ENCODE peak calls at places on chromosomes 13 and 19, in seven cellular contexts. G, D, J, M, T, H and V are unnamed samples.

GRCh38 chr19:19704836-19705235 is 28.1 kb downstream of the ZNF14 start:
- DNase-seq in T (no peak), G (no peak), J (no peak), H (no peak), D (no peak), M (no peak), V (no peak)

GRCh38 chr19:16668176-16668575 is 7.2 kb downstream of the TMEM38A start:
- DNase-seq in M (no peak), T (no peak), D (no peak), G (no peak), H (no peak), J (no peak), V (no peak)

GRCh38 chr19:18590273-18591272 is 2.0 kb downstream of the REX1BD start:
- DNase-seq in D (peak), H (no peak), G (no peak), J (no peak), T (peak), M (peak), V (peak)

GRCh38 chr13:29435125-29435911 is 160.2 kb downstream of the SLC7A1 start:
- DNase-seq in D (peak), M (peak), J (no peak), G (no peak), T (no peak), H (peak), V (peak)

GRCh38 chr13:112554214-112554850 is 33.6 kb downstream of the TUBGCP3 start:
- DNase-seq in T (no peak), H (no peak), J (no peak), G (no peak), D (no peak), M (no peak), V (no peak)

GRCh38 chr13:43786472-43786765 is 353 bp downstream of the ENOX1 start:
- DNase-seq in J (no peak), M (no peak), D (no peak), G (no peak), T (no peak), H (no peak), V (no peak)

GRCh38 chr19:49553451-49554271 is 25.9 kb downstream of the RCN3 start:
- DNase-seq in H (no peak), D (peak), T (no peak), M (peak), J (peak), G (no peak), V (peak)

GRCh38 chr13:79003989-79004550 is 345.1 kb upstream of the OBI1 start:
- DNase-seq in G (no peak), M (no peak), D (no peak), J (no peak), H (no peak), T (no peak), V (no peak)

GRCh38 chr19:8392017-8392591 is 1.9 kb downstream of the RAB11B start:
- DNase-seq in J (no peak), G (no peak), H (no peak), D (peak), T (peak), M (no peak), V (peak)

GRCh38 chr19:52258426-52258825 is 11.0 kb upstream of the ZNF766 start:
- DNase-seq in T (no peak), M (no peak), J (no peak), D (no peak), H (no peak), G (no peak), V (no peak)

GRCh38 chr13:97125810-97126738 is 96.1 kb upstream of the MBNL2 start:
- DNase-seq in M (peak), G (no peak), T (no peak), J (no peak), D (peak), H (no peak), V (no peak)

GRCh38 chr19:39915101-39915847 is 19.2 kb downstream of the FCGBP start:
- DNase-seq in D (peak), J (no peak), H (no peak), T (peak), M (no peak), G (no peak), V (no peak)

GRCh38 chr13:84132491-84132890 is 250.2 kb upstream of the SLITRK1 start:
- DNase-seq in G (no peak), M (no peak), T (no peak), H (no peak), D (no peak), J (no peak), V (no peak)

GRCh38 chr13:111941845-111942447 is 125.0 kb upstream of the SOX1 start:
- DNase-seq in D (no peak), T (no peak), G (no peak), J (no peak), M (no peak), H (no peak), V (no peak)

GRCh38 chr19:33390120-33390907 is 16.8 kb downstream of the CEBPG start:
- DNase-seq in J (no peak), G (peak), M (no peak), H (no peak), T (peak), D (no peak), V (peak)

GRCh38 chr13:113971471-113972231 is 2.2 kb downstream of the C13orf46 start:
- DNase-seq in G (peak), T (peak), D (no peak), J (no peak), M (no peak), H (no peak), V (no peak)

GRCh38 chr19:53908106-53908932 is 759 bp upstream of the CACNG7 start:
- DNase-seq in D (peak), J (peak), G (no peak), H (peak), M (peak), T (no peak), V (peak)

GRCh38 chr13:52925775-52926285 is 77.4 kb upstream of the PCDH8 start:
- DNase-seq in G (no peak), D (no peak), H (no peak), M (peak), T (no peak), J (no peak), V (peak)

GRCh38 chr19:5057860-5058259 is 88.9 kb downstream of the KDM4B start:
- DNase-seq in M (peak), J (no peak), D (no peak), T (no peak), H (no peak), G (no peak), V (peak)

GRCh38 chr13:112055417-112056206 is 11.3 kb upstream of the SOX1 start:
- DNase-seq in D (no peak), T (no peak), J (no peak), G (no peak), H (no peak), M (no peak), V (no peak)

GRCh38 chr13:110486061-110486780 is 75.3 kb downstream of the RAB20 start:
- DNase-seq in G (no peak), J (no peak), T (no peak), H (no peak), D (no peak), M (no peak), V (peak)

GRCh38 chr13:86900906-86901305 is 770.3 kb upstream of the SLITRK5 start:
- DNase-seq in D (no peak), M (no peak), H (no peak), J (no peak), G (no peak), T (no peak), V (no peak)

DNA sequence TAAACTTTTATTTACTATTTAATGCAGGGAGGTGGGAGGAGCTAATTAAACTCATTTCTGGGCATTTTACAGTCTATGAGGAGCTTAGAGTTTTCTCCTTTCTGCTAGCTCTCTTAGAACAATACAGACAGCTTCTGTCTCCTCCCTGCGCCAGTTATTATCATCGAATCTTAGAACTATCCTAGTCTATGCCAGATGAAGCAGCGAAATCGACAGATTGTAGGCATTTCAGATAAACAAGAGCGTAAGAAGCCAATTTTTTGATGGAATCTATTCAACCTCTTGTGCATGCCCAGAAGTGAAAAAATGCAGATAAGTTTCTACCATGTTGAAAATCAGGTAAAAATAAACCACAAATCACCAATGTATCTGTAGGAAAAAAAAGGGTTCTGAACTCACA is 297.1 kb downstream of the KLF12 start:
- DNase-seq in J (no peak), H (no peak), G (no peak), T (no peak), D (no peak), M (no peak), V (no peak)
- H3K4me3 ChIP-seq in J (no peak), H (no peak), G (no peak), T (no peak), D (no peak), M (no peak), V (no peak)

GRCh38 chr19:46346821-46347571 is at the start of gene PPP5C:
- DNase-seq in D (peak), J (peak), T (peak), H (peak), G (peak), M (peak), V (peak)
- H3K4me3 ChIP-seq in D (peak), J (peak), T (peak), H (peak), G (peak), M (peak), V (peak)

DNA sequence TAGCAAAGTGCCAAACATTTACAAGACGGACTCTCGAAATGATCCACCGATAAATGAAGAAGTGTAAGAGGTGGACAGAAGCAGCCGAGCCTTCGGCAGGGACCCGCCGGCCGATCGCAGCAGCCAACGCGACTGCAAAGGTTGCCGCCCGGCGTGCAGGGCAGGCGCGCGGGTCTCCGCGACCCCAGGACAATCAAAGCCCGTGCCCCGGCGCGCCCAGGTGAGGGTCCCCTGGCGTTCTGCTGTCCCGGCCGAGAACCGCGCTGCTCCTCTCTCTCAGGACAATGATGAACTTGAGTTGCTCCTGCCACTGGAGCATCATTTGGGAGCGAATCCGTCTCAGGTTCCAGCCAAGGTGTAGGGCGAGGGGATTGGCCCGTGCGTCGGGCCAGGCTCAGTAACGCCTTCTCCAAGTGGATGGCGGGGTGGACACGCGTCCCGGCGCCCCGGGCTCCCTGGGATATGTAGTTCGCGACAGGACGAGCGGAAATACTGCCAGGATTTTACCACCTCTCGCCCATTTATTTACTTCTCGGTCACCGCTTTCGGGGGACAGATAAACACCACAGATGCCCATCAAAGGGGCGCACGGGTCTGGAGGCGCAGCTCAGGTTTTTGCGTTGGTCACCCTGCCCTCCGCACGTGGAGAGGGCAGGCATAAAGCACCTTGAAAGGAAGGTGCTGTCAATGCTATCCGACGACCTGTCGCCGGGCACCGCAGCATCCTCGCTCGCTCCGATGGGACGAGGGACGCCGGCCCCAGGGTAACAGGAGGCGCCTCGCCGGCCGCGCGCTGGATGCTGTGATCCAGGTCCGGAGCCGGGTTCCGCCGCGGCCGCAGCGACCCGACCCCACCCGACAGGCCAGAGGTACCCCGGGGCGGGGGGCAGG is at the start of the genes BIVM and POGLUT2:
- DNase-seq in M (peak), H (peak), D (peak), G (peak), J (peak), T (peak), V (peak)
- H3K4me3 ChIP-seq in M (peak), H (peak), D (peak), G (peak), J (peak), T (peak), V (peak)

GRCh38 chr19:2049741-2050348 is 1.2 kb downstream of the MKNK2 start:
- DNase-seq in T (peak), G (peak), H (no peak), M (peak), J (peak), D (peak), V (peak)

GRCh38 chr19:2050991-2051770 is at the start of gene MKNK2:
- DNase-seq in D (peak), H (peak), M (peak), T (peak), J (peak), G (peak), V (peak)

GRCh38 chr19:2050349-2050990 is 574 bp downstream of the MKNK2 start:
- DNase-seq in H (no peak), D (no peak), J (no peak), G (no peak), T (no peak), M (no peak), V (no peak)

GRCh38 chr19:2053601-2054389 is 2.8 kb upstream of the MKNK2 start:
- DNase-seq in D (peak), H (no peak), T (peak), G (no peak), J (no peak), M (no peak), V (peak)

DNA sequence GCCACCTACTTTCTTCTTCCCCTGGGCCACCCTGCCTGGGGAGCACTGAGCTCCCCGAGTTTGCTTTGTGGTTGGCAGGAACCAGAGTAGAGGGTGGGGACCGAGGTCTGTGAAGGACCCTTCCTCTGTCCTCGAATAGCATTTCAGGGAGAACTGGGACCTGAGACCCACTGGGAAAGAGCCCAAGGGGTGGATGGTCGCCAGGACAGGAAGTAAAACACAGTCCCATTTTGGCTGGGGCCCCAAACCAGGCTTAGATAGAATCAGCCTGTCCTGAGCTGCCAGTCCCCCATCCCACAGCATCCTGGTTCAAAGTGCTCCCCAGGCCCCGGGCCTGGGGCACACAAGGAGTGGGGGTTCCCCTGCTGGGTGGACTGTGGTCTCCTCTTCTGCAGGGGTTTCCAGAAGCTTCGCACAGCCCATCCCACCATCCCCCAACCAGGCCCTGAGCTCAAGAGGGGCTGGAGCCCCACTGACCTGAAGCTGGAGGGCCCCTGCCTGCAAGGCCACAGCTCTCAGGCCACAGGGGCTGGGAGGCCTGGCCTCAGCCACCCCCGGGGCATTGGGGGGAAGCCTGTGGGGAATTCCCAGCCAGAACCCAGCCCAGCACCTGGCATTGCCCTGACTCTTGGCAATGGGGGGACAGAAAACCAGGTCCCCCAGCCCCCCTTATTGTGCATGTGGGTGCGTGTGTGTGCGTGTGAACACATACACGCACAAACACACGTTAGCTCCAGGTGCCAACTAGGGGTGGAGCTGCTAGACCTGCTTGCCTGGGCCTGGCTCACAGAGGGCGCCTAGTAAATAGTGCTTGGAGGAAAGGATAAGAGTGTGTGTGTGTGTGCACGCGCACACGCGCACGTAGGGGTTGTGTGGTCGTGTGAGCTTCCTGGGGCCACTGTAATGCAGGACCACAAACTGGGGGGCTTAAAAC is 994 bp upstream of the MKNK2 start:
- DNase-seq in J (peak), H (no peak), G (no peak), M (no peak), T (no peak), D (peak), V (no peak)
- H3K4me3 ChIP-seq in J (peak), H (peak), G (no peak), M (no peak), T (peak), D (no peak), V (no peak)